ENCODE peak calls at places on chromosomes 1 and 21, in six cellular contexts. G is cardiac fibroblast, E is esophagus squamous epithelium, N is PC-9, P is body of pancreas, D is fibroblast of pulmonary artery. Y is an unnamed sample.

GRCh38 chr21:46055863-46056281 is 42.0 kb upstream of the COL6A2 start:
- DNase-seq in P (no peak), G (no peak), N (no peak), E (no peak), D (peak), Y (no peak)

GRCh38 chr1:3002349-3003038 is 18.8 kb upstream of the ACTRT2 start:
- DNase-seq in E (no peak), P (no peak), N (no peak), G (no peak), D (no peak), Y (no peak)

GRCh38 chr1:154342132-154342531 is 16.8 kb downstream of the ATP8B2 start:
- DNase-seq in N (no peak), G (no peak), E (no peak), P (no peak), D (no peak), Y (no peak)

GRCh38 chr1:39922139-39922757 is 20.5 kb upstream of the MYCL start:
- DNase-seq in D (no peak), G (no peak), P (no peak), N (no peak), E (no peak), Y (no peak)

GRCh38 chr1:152577168-152577567 is 3.1 kb downstream of the LCE3D start:
- DNase-seq in E (no peak), N (no peak), D (no peak), P (no peak), G (no peak), Y (no peak)

GRCh38 chr1:208412994-208413393 is 168.8 kb upstream of the PLXNA2 start:
- DNase-seq in D (no peak), P (no peak), N (no peak), E (no peak), G (no peak), Y (no peak)

GRCh38 chr21:42312626-42313104 is 2.5 kb downstream of the TFF3 start:
- DNase-seq in N (no peak), G (no peak), D (no peak), E (no peak), P (no peak), Y (no peak)

GRCh38 chr1:216626394-216627067 is 96.7 kb downstream of the ESRRG start:
- DNase-seq in N (no peak), E (no peak), G (no peak), D (no peak), P (no peak), Y (no peak)

GRCh38 chr1:184386271-184387068 is at the start of gene C1orf21:
- DNase-seq in G (peak), N (peak), P (peak), D (peak), E (peak), Y (no peak)

GRCh38 chr21:44089001-44089911 is 17.9 kb upstream of the PWP2 start:
- DNase-seq in G (no peak), E (no peak), P (peak), N (no peak), D (no peak), Y (peak)

GRCh38 chr1:219837274-219837993 is 90.9 kb downstream of the SLC30A10 start:
- DNase-seq in E (no peak), G (peak), P (peak), N (no peak), D (peak), Y (peak)

GRCh38 chr1:50335914-50336313 is 87.3 kb downstream of the DMRTA2 start:
- DNase-seq in G (no peak), D (no peak), P (no peak), N (no peak), E (no peak), Y (no peak)

GRCh38 chr1:50329332-50329932 is 93.8 kb downstream of the DMRTA2 start:
- DNase-seq in N (no peak), E (no peak), P (peak), G (peak), D (no peak), Y (no peak)

GRCh38 chr1:50333595-50333974 is 89.7 kb downstream of the DMRTA2 start:
- DNase-seq in E (no peak), D (peak), P (peak), N (no peak), G (peak), Y (no peak)

GRCh38 chr1:50335036-50335435 is 88.2 kb downstream of the DMRTA2 start:
- DNase-seq in D (no peak), E (no peak), N (no peak), P (no peak), G (no peak), Y (no peak)

GRCh38 chr1:50332941-50333594 is 90.2 kb downstream of the DMRTA2 start:
- DNase-seq in E (no peak), D (peak), G (peak), P (peak), N (no peak), Y (no peak)
- H3K4me3 ChIP-seq in E (peak), D (peak), G (peak), P (no peak), N (no peak), Y (peak)

DNA sequence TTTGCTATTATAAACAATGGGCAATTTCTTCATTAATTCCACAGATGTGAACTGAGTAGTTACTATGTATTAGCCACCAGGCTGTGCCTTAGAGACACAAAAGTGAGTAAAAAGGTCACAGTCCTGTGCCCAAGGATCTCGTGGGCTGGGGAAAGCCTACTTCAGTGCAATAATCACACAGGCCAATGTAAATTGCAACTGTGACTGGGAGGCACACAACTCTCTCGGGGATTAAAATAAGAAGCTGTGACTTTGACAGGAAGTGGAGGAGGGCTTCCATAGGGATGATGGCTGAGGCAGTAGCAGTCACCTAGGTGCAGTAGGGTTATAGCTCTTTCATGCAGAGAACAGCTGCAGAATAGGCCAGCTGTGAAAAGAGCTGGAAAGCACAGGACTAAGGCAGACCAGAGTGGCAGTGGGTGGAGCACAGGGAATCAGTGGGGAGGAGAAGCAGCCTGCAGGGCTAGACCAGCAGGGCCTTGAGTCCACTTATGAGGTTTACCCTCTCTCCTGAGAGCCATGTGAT is 121.9 kb downstream of the MAB21L3 start:
- DNase-seq in N (no peak), D (peak), P (peak), E (no peak), G (no peak), Y (no peak)
- TF ChIP-seq CTCF in N (peak), D (no peak), P (no peak), E (no peak), G (no peak), Y (peak)

GRCh38 chr1:28323720-28324119 is 5.1 kb upstream of the MED18 start:
- DNase-seq in D (no peak), P (no peak), E (no peak), G (no peak), N (no peak), Y (no peak)

GRCh38 chr1:28328228-28328648 is 602 bp upstream of the MED18 start:
- DNase-seq in D (no peak), N (no peak), E (no peak), P (no peak), G (no peak), Y (no peak)

GRCh38 chr1:28326505-28326904 is 2.3 kb upstream of the MED18 start:
- DNase-seq in D (no peak), G (no peak), P (no peak), N (no peak), E (no peak), Y (no peak)

GRCh38 chr1:28326980-28327379 is 1.9 kb upstream of the MED18 start:
- DNase-seq in E (no peak), P (no peak), N (peak), G (no peak), D (no peak), Y (peak)

DNA sequence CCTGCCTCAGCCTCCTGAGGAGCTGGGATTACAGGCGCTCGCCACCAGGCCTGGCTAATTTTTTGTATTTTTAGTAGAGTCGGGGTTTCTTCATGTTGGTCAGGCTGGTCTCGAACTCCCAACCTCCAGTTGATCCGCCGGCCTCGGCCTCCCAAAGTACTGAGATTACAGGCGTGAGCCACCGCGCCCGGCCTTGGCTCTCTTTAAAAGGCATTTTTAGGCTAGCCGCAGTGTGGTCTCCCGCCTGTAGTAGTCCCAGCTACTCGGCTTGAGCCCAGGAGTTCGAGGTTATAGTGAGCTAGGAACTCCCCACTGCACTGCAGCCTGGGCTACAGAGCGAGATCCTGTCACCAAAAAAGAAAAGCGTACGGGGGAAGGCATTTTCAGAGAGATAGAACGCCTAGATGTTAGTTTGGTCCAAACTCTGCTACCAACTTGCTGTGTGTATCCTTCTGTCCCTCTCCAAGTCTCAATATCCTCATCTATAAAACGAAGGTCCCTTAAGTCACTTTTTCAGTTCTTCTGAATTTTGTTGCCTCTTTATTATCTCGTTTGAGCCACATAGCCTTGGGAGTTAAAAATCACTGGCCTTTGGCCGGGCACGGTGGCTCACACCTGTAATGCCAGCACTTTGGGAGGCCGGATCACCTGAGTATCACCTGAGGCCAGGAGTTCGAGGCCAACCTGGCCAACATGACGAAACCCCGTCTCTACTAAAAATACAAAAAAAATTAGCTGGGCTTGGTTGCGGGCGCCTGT is 734 bp downstream of the MED18 start:
- DNase-seq in G (peak), E (no peak), D (peak), P (peak), N (no peak), Y (no peak)
- H3K4me3 ChIP-seq in G (peak), E (peak), D (peak), P (peak), N (peak), Y (peak)

DNA sequence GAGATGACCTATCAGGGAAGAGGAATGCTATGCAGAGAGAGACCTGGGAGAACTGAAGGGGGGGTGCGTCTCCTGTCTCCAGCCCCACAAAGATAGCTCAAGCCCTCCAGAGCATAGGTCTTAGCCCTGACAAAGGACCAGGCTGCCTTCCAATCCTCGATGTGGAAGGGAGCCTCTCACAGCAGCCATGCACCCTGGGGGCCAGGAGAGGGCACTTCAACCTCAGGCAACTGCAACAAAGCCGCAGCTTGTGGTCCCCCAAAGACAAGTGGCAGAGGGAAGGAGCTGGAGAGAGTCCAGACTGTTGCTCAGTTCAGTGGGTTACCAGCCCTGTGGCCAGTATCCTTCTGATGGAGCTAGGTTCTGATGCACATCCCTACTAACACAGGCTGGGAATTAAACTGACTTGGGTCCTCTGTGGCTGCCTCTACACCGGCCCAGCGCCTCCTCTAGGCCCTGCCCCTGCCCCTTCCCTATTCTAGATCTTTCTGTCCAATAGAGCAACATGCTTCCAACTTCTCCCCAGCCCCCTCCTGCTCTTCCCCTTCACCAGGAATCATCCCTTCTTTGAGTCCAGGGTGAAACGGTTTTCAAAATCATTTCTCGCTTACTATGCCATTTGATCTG is 100.7 kb upstream of the SPATA6 start:
- DNase-seq in E (no peak), N (no peak), P (peak), D (peak), G (peak), Y (no peak)
- TF ChIP-seq CTCF in E (peak), N (peak), P (no peak), D (peak), G (peak), Y (peak)

DNA sequence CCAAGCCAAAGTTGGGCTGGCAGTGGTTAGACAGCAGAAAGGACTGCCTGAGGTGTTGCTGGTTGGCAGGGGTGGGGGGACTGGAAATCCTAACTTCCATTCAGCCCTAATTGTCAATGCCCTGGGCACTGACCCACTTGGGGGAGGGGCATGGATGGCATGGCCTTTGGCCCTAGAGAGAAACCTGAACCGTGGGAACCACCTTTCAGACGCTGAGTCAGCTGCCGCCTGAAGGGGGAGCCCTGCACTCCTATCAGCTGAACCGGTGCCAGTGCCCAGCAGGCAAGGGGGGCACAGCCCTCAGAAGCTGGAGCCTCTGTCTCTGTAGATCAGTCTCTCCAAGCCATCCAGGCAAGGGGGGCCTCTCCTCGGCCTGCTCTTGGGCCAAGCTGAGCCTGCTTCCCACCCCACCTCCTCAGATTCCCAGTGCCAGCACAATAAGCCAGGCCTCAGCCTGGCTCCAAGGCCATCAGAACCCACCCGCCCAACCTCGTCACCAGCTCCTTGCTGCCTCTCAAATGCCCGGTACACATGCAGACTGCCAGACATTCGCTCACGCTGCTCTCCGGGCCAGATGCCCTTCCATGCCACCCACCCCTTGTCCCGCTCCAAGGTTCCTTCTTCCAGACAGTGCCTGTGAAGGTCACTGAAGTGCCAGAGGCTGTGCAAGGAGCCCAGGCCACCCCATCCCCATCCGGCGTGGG is 11.6 kb downstream of the TINAGL1 start:
- DNase-seq in G (peak), E (no peak), P (peak), N (peak), D (peak), Y (no peak)
- H3K4me3 ChIP-seq in G (no peak), E (no peak), P (no peak), N (peak), D (no peak), Y (no peak)

DNA sequence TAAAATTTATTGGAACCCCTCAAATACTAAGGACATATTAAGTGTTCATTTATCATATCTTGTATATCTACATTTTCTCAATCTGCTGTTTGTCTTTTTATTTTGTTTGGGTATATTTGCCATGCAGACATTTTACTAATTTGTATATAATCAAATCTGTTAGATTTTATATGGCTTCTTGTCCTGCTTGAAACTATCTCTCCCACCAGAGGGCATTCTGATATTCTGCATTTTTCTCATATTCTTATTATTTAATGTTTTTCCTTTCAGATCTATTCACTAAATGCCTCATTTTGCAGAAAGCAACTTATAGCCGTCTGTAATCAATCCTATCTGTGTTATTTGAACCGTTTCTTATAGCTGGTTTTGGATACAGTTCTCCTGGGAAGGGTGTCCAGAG is 745.5 kb downstream of the LRRIQ3 start:
- DNase-seq in P (no peak), G (no peak), E (no peak), N (no peak), D (no peak), Y (no peak)
- TF ChIP-seq CTCF in P (no peak), G (no peak), E (no peak), N (peak), D (no peak), Y (peak)

GRCh38 chr21:14923468-14923867 is 141.3 kb downstream of the NRIP1 start:
- DNase-seq in N (no peak), P (no peak), E (no peak), G (peak), D (peak), Y (no peak)

GRCh38 chr21:14918542-14918941 is 146.3 kb downstream of the NRIP1 start:
- DNase-seq in N (no peak), G (peak), E (no peak), P (no peak), D (peak), Y (no peak)

GRCh38 chr21:14926186-14926585 is 138.6 kb downstream of the NRIP1 start:
- DNase-seq in P (no peak), D (no peak), G (no peak), N (no peak), E (no peak), Y (no peak)

GRCh38 chr21:14917762-14918161 is 147.0 kb downstream of the NRIP1 start:
- DNase-seq in N (no peak), D (peak), G (no peak), E (no peak), P (no peak), Y (no peak)

DNA sequence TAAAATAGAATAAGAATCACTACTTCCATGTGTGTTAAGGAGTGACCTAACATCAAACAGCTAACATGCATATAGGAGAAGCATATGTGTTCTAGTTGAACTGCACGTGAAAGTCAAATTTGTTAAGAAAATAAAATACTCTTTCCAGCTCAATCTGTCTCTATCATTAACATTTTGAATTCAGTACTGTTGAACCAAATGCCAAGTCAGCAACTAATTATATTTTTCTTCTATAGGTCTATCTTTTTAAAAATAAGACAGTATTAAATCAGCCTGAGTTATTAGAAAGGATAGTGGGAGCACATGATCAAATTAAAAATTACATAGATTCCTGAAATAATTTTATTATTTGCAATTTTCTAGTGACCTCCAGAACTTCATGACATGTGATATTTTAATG is 141.8 kb downstream of the NRIP1 start:
- DNase-seq in P (no peak), G (no peak), E (no peak), N (no peak), D (no peak), Y (no peak)
- H3K4me3 ChIP-seq in P (no peak), G (no peak), E (no peak), N (no peak), D (no peak), Y (no peak)

Y was measured in epithelial cell of proximal tubule.